ENCODE peak calls at places on chromosomes 2 and 18, in eight cellular contexts. S is upper lobe of right lung, C is kidney, W is tibial nerve, G is OCI-LY7, L is HepG2, Q is A549, R is WERI-Rb-1. Z is an unnamed sample.

GRCh38 chr2:120602251-120602650 is 133.4 kb upstream of the GLI2 start:
- DNase-seq in S (peak; percentile 8), C (peak; percentile 12), W (no peak), G (no peak), L (no peak), Q (no peak), R (no peak), Z (no peak)

GRCh38 chr2:205364261-205364660 is 318.0 kb upstream of the NRP2 start:
- DNase-seq in S (no peak), C (no peak), W (no peak), G (no peak), L (no peak), Q (no peak), R (peak; percentile 60), Z (no peak)

GRCh38 chr2:170512271-170512670 is 202.9 kb upstream of the SP5 start:
- DNase-seq in S (no peak), C (no peak), W (no peak), G (no peak), L (no peak), Q (no peak), R (peak; percentile 35), Z (no peak)

GRCh38 chr2:186595219-186595618 is 5.4 kb downstream of the ITGAV start:
- DNase-seq in S (no peak), C (no peak), W (no peak), G (no peak), L (peak; percentile 97), Q (no peak), R (no peak), Z (no peak)

GRCh38 chr18:6960124-6960523 is 157.5 kb downstream of the LAMA1 start:
- DNase-seq in S (no peak), C (no peak), W (no peak), G (no peak), L (no peak), Q (no peak), R (no peak), Z (no peak)

GRCh38 chr2:224261316-224261715 is 140.6 kb downstream of the FAM124B start:
- DNase-seq in S (no peak), C (no peak), W (no peak), G (no peak), L (no peak), Q (no peak), R (no peak), Z (no peak)

GRCh38 chr18:74689251-74689650 is 91.6 kb downstream of the ZNF407 start:
- DNase-seq in S (no peak), C (no peak), W (no peak), G (no peak), L (no peak), Q (no peak), R (no peak), Z (no peak)

GRCh38 chr18:78873916-78874505 is 105.6 kb upstream of the SALL3 start:
- DNase-seq in S (no peak), C (no peak), W (no peak), G (no peak), L (no peak), Q (no peak), R (no peak), Z (no peak)

GRCh38 chr2:44433841-44434240 is 72.1 kb downstream of the CAMKMT start:
- DNase-seq in S (no peak), C (no peak), W (no peak), G (no peak), L (no peak), Q (no peak), R (no peak), Z (no peak)

GRCh38 chr2:3594493-3595281 is at the start of gene COLEC11:
- DNase-seq in S (no peak), C (peak; percentile 88), W (no peak), G (no peak), L (no peak), Q (no peak), R (no peak), Z (no peak)

GRCh38 chr2:120344991-120345975 is 653 bp upstream of the INHBB start:
- DNase-seq in S (no peak), C (no peak), W (no peak), G (no peak), L (no peak), Q (no peak), R (no peak), Z (no peak)

GRCh38 chr2:202530038-202530437 is 104.7 kb upstream of the FAM117B start:
- DNase-seq in S (no peak), C (no peak), W (no peak), G (no peak), L (no peak), Q (no peak), R (no peak), Z (no peak)

GRCh38 chr2:113901943-113902342 is 12.1 kb downstream of the ACTR3 start:
- DNase-seq in S (no peak), C (no peak), W (no peak), G (peak; percentile 56), L (no peak), Q (no peak), R (no peak), Z (no peak)

GRCh38 chr2:62705859-62706720 is 577 bp downstream of the EHBP1 start:
- DNase-seq in S (peak; percentile 85), C (no peak), W (peak; percentile 46), G (peak; percentile 64), L (peak; percentile 71), Q (peak; percentile 73), R (peak; percentile 82), Z (peak; percentile 86)

GRCh38 chr2:29879456-29879855 is 41.9 kb downstream of the ALK start:
- DNase-seq in S (no peak), C (no peak), W (no peak), G (no peak), L (no peak), Q (no peak), R (no peak), Z (no peak)

GRCh38 chr18:11411021-11411420 is 198.4 kb upstream of the SLC35G4 start:
- DNase-seq in S (no peak), C (no peak), W (no peak), G (no peak), L (no peak), Q (no peak), R (no peak), Z (no peak)

GRCh38 chr2:239602290-239603282 is 201.8 kb upstream of the HDAC4 start:
- DNase-seq in S (peak; percentile 46), C (no peak), W (no peak), G (no peak), L (no peak), Q (no peak), R (no peak), Z (no peak)

DNA sequence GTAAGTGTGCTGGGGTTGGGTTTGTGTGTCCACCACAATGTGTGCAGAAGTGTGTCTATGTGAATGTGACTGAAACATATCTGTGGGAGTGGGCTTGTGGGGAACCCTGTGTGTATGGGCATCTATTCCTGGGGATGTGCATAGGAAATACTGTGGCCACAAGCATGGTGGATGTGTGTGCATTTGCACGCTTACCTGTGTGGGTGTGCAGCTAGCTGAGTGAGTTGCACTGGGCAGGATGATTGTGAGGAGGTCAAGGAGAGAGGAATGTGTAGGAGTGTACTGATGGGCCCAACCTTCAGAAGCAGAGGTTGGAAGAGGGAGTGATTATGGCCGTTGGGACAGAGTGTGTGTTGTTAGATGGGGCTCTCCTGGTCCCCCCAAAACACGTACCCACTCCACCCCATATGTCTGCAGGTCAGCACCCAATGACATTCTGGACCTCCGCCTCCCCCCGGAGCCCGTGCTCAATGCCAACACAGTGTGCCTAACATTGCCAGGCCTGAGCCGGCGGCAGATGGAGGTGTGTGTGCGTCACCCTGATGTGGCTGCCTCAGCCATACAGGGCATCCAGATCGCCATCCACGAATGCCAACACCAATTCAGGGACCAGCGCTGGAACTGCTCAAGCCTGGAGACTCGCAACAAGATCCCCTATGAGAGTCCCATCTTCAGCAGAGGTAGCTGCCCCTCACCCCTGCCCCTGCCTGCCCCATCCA is 1.3 kb downstream of the WNT10A start:
- DNase-seq in S (no peak), C (peak; percentile 58), W (no peak), G (no peak), L (no peak), Q (no peak), R (no peak), Z (no peak)
- H3K4me3 ChIP-seq in S (no peak overlapping the region), C (no peak overlapping the region), W (no peak overlapping the region), G (peak overlapping the region; percentile 67), L (no peak overlapping the region), Q (no peak overlapping the region), R (no peak overlapping the region), Z (no peak overlapping the region)

DNA sequence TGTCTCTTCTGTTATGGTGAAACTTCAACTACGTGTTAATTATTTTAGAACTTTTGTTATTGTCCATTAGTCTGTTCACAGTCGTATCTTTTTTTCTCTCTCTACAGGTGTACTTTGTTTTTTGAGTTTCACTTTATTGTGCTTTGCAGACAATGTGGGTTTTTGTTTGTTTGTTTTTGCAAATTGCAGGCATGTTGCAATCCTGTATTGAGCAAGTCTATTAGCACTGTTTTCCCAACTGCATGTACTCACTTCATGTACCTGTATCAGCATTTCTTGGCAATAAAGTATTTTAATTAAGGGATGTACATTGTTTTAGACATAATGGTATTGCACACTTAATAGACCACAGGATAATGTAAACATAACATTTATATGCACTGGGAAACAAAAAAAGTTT is 99.1 kb upstream of the FAM110C start:
- DNase-seq in S (no peak), C (no peak), W (no peak), G (no peak), L (no peak), Q (no peak), R (no peak), Z (no peak)
- H3K27ac ChIP-seq in S (no peak overlapping the region), C (no peak overlapping the region), W (no peak overlapping the region), G (no peak overlapping the region), L (no peak overlapping the region), Q (no peak overlapping the region), R (no peak overlapping the region), Z (no peak overlapping the region)

DNA sequence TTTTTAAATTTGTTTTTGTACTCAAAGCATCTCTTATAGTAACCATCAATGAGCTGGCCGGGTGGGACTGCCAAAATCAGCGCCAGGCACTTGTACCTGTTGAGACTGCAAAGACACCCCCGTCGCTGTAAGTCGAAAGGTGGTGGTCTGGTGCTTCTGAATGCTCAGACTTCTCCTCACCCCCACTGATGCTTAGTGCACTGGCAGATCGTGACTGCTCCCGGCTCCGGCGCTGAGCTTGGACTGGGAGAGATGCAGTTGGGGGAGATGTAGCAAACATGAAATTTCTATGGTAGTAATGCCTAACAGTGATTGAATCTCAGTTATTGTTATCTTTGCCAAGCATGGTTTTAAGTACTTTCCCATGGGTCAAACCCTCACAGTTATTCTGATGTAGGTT is 80.6 kb downstream of the RIF1 start:
- DNase-seq in S (no peak), C (peak; percentile 59), W (no peak), G (no peak), L (no peak), Q (no peak), R (no peak), Z (no peak)
- H3K4me3 ChIP-seq in S (no peak overlapping the region), C (no peak overlapping the region), W (no peak overlapping the region), G (no peak overlapping the region), L (no peak overlapping the region), Q (no peak overlapping the region), R (no peak overlapping the region), Z (no peak overlapping the region)

DNA sequence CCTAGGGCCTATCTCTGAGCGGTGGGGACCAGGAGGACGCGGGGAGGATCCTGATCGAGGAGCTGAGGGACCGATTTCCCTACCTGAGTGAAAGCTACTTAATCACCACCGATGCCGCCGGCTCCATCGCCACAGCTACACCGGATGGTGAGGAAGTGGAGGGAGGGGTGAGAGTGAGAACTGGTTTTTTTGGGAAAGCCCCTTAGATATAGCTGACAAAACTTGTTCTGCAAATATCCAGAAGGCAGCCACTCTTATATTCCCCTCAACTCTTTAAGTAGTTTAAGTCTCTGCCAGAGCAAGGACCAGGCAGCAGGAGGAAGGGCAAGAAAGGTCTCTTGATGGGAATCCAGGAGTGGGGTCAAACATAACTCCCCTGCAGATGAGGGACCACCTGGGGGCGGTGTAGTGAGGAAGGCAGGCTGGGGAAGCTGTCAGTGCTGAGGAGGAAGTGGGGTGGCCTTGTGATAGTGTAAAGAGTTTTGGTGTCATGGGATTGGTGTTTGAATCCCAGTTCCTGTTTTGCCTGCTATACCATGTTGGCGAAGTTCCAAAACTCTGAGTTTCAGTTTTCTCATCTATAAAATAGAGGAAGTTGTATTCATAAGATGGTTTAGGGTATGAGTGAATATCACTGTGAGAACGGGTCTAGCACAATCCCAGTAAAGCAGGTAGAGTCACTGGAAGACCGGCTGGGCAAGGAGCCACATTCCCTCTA is 3.4 kb downstream of the NAGK start:
- DNase-seq in S (no peak), C (no peak), W (peak; percentile 43), G (peak; percentile 82), L (no peak), Q (no peak), R (no peak), Z (no peak)
- H3K27ac ChIP-seq in S (peak overlapping the region; percentile 39), C (no peak overlapping the region), W (peak overlapping the region; percentile 96), G (peak overlapping the region; percentile 99), L (no peak overlapping the region), Q (no peak overlapping the region), R (no peak overlapping the region), Z (peak overlapping the region; percentile 51)